ENCODE peak calls at places on chromosomes 1 and 21, in four cellular contexts. T, C, O and D are unnamed samples.

GRCh38 chr1:189859385-189859977 is 618.2 kb downstream of the BRINP3 start:
- DNase-seq in C (peak; percentile 30), T (no peak), O (peak; percentile 81), D (peak; percentile 32)

GRCh38 chr1:31705080-31705866 is 1.5 kb upstream of the COL16A1 start:
- DNase-seq in C (peak; percentile 78), T (peak; percentile 66), O (peak; percentile 88), D (peak; percentile 80)

GRCh38 chr1:172399369-172400072 is 21.0 kb upstream of the C1orf105 start:
- DNase-seq in C (peak; percentile 94), O (peak; percentile 48), T (peak; percentile 67), D (peak; percentile 25)

GRCh38 chr1:17016317-17016661 is 4.6 kb upstream of the ATP13A2 start:
- DNase-seq in C (peak; percentile 58), T (peak; percentile 55), O (no peak), D (no peak)

GRCh38 chr1:22121421-22121911 is 21.4 kb downstream of the WNT4 start:
- DNase-seq in T (no peak), O (peak; percentile 92), C (peak; percentile 92), D (no peak)

GRCh38 chr1:12047120-12047876 is 15.8 kb upstream of the TNFRSF8 start:
- DNase-seq in C (peak; percentile 47), T (no peak), O (no peak), D (peak; percentile 78)

GRCh38 chr1:47688161-47688560 is 250.3 kb downstream of the FOXD2 start:
- DNase-seq in O (peak; percentile 56), T (no peak), C (no peak), D (no peak)

GRCh38 chr1:155912056-155912536 is 947 bp upstream of the RIT1 start:
- DNase-seq in C (no peak), T (peak; percentile 37), O (peak; percentile 67), D (no peak)

GRCh38 chr1:155073377-155074272 is 5.0 kb upstream of the EFNA3 start:
- DNase-seq in O (no peak), T (no peak), C (no peak), D (no peak)

GRCh38 chr1:69913967-69914366 is 291.4 kb downstream of the LRRC40 start:
- DNase-seq in T (no peak), C (peak; percentile 79), O (no peak), D (no peak)

GRCh38 chr21:37045139-37045538 is 27.7 kb downstream of the PIGP start:
- DNase-seq in O (no peak), C (no peak), T (no peak), D (no peak)

GRCh38 chr1:156618853-156619581 is at the start of gene HAPLN2:
- DNase-seq in C (peak; percentile 30), O (peak; percentile 90), T (peak; percentile 57), D (no peak)

GRCh38 chr1:98422821-98423220 is 238.7 kb upstream of the SNX7 start:
- DNase-seq in O (no peak), C (peak; percentile 50), T (no peak), D (no peak)

GRCh38 chr1:32651461-32652073 is 559 bp downstream of the RBBP4 start:
- DNase-seq in O (no peak), C (no peak), T (no peak), D (no peak)

GRCh38 chr1:220067246-220068204 is 21.2 kb upstream of the EPRS1 start:
- DNase-seq in T (peak; percentile 33), C (peak; percentile 31), O (no peak), D (no peak)

GRCh38 chr1:230022666-230023380 is 44.2 kb upstream of the GALNT2 start:
- DNase-seq in O (peak; percentile 26), T (no peak), C (no peak), D (no peak)

GRCh38 chr1:219236933-219237610 is 63.4 kb downstream of the LYPLAL1 start:
- DNase-seq in T (no peak), O (no peak), C (no peak), D (no peak)

GRCh38 chr1:153490272-153491051 is 30.0 kb upstream of the S100A7 start:
- DNase-seq in O (no peak), T (peak; percentile 99), C (peak; percentile 88), D (no peak)

GRCh38 chr1:161192476-161193465 is 6.1 kb downstream of the ADAMTS4 start:
- DNase-seq in C (peak; percentile 86), T (peak; percentile 88), O (peak; percentile 87), D (peak; percentile 80)

GRCh38 chr1:82614090-82614489 is 813.4 kb downstream of the ADGRL2 start:
- DNase-seq in O (no peak), C (no peak), T (no peak), D (no peak)

GRCh38 chr1:194289569-194290266 is 1103.3 kb upstream of the B3GALT2 start:
- DNase-seq in T (no peak), C (no peak), O (no peak), D (peak; percentile 11)

GRCh38 chr1:234342749-234343148 is 30.5 kb upstream of the COA6 start:
- DNase-seq in C (no peak), O (no peak), T (no peak), D (no peak)

GRCh38 chr1:110003747-110004428 is 19.3 kb downstream of the AHCYL1 start:
- DNase-seq in O (peak; percentile 87), T (peak; percentile 99), C (peak; percentile 99), D (peak; percentile 53)

GRCh38 chr1:155729031-155729898 is 40.4 kb downstream of the DAP3 start:
- DNase-seq in T (peak; percentile 80), O (peak; percentile 90), C (peak; percentile 87), D (peak; percentile 19)

GRCh38 chr21:27550258-27550657 is 583.4 kb upstream of the ADAMTS5 start:
- DNase-seq in O (no peak), C (no peak), T (no peak), D (no peak)

GRCh38 chr21:15054089-15054488 is 10.7 kb downstream of the NRIP1 start:
- DNase-seq in O (no peak), C (no peak), T (no peak), D (no peak)

GRCh38 chr21:39452965-39453332 is 1.2 kb downstream of the SH3BGR start:
- DNase-seq in T (no peak), O (no peak), C (no peak), D (no peak)

GRCh38 chr21:43717967-43718871 is 710 bp upstream of the PDXK start:
- DNase-seq in O (no peak), T (no peak), C (no peak), D (no peak)

GRCh38 chr1:38500352-38500751 is 359.2 kb downstream of the RRAGC start:
- DNase-seq in C (peak; percentile 31), O (peak; percentile 47), T (peak; percentile 9), D (no peak)

GRCh38 chr1:168225476-168226190 is at the start of gene SFT2D2:
- DNase-seq in C (peak; percentile 74), O (peak; percentile 89), T (peak; percentile 86), D (peak; percentile 94)

GRCh38 chr21:45803613-45804340 is 160.3 kb downstream of the PCBP3 start:
- DNase-seq in O (no peak), C (no peak), T (no peak), D (no peak)

GRCh38 chr1:55893155-55893554 is 678.0 kb upstream of the USP24 start:
- DNase-seq in C (peak; percentile 86), O (no peak), T (peak; percentile 68), D (peak; percentile 15)

GRCh38 chr1:1605034-1605591 is 5.2 kb upstream of the FNDC10 start:
- DNase-seq in C (no peak), O (peak; percentile 49), T (no peak), D (no peak)

GRCh38 chr21:32994305-32994704 is 31.4 kb upstream of the OLIG2 start:
- DNase-seq in T (peak; percentile 40), O (no peak), C (peak; percentile 52), D (no peak)

GRCh38 chr1:78437393-78437792 is 53.4 kb upstream of the PTGFR start:
- DNase-seq in C (peak; percentile 74), T (no peak), O (no peak), D (no peak)
- TF ChIP-seq CTCF in C (peak; percentile 51), T (no peak), O (no peak), D (no peak)

GRCh38 chr1:29453502-29454240 is 217.3 kb downstream of the PTPRU start:
- DNase-seq in C (peak; percentile 76), O (peak; percentile 85), T (peak; percentile 70), D (peak; percentile 52)
- TF ChIP-seq CTCF in C (peak; percentile 51), O (peak; percentile 70), T (peak; percentile 33), D (no peak)

GRCh38 chr1:25530348-25531081 is 12.9 kb upstream of the LDLRAP1 start:
- DNase-seq in T (no peak), C (no peak), O (no peak), D (no peak)

GRCh38 chr1:25534389-25534788 is 9.0 kb upstream of the LDLRAP1 start:
- DNase-seq in O (no peak), T (no peak), C (no peak), D (no peak)

GRCh38 chr1:25531082-25531461 is 12.3 kb upstream of the LDLRAP1 start:
- DNase-seq in T (no peak), C (no peak), O (no peak), D (no peak)

GRCh38 chr1:25536124-25536523 is 7.3 kb upstream of the LDLRAP1 start:
- DNase-seq in O (no peak), T (no peak), C (no peak), D (no peak)

DNA sequence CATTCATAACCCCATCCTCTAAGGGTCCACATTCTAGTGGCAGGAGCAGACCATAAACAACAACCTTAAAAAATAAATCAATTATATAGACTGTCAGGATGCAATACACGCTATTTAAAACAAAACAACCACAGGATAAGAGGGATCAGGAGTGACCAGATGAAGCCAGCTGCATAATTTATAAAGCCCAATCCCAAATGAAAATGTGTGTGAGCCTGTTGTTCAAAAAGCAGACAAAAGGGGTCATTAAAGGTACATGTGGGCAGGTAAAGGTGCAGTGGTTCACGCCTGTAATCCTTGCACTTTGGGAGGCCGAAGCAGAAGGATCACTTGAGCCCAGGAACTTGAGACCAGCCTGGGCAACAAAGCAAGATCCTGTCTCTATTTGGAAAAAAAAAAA is 10.4 kb upstream of the LDLRAP1 start:
- DNase-seq in T (no peak), C (no peak), O (no peak), D (no peak)
- TF ChIP-seq CTCF in T (no peak), C (no peak), O (no peak), D (peak; percentile 5)

GRCh38 chr1:245656189-245656717 is 501.5 kb downstream of the KIF26B start:
- DNase-seq in C (no peak), T (no peak), O (peak; percentile 32), D (no peak)

GRCh38 chr1:245654460-245655050 is 499.8 kb downstream of the KIF26B start:
- DNase-seq in C (no peak), T (no peak), O (peak; percentile 91), D (no peak)

GRCh38 chr1:245650441-245650840 is 495.7 kb downstream of the KIF26B start:
- DNase-seq in C (no peak), O (peak; percentile 16), T (no peak), D (no peak)

GRCh38 chr1:245648749-245649517 is 494.1 kb downstream of the KIF26B start:
- DNase-seq in C (no peak), T (no peak), O (peak; percentile 88), D (no peak)

DNA sequence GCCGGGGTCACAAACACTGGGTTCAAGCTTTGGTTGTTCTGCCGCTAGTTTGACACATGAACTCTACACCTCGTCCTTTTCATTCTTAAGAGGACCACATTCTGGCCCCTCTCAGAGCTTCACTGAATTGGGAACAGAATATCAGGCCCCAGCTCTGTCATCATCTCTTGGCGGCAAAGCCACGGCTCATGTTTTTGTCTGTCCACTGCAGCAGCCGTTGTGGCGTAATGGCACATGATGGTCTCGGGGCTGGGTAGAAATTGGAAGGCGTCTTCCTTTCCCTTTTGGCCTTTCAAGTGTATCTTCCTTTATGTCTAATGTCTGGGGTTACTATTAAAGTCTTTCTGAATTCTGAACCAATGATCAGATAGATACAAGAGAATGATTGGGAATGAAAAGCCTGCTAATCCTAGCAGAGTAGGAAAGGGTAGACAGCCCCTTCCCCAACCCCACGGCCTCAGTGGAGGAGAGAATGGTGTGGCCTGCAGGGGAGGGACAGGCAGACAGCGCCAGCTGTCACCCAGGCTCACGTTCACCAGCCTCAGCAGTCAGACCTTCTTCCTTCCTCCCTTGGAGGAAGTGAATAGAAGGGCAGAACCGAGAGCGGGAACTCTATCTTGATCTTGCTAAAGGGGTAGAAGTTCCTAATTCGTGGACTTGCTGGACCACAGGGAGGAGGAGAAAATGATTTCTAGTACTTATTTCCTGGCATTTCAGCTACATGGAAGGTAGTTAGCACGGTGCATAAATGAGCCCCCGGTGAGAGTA is 498.1 kb downstream of the KIF26B start:
- DNase-seq in T (no peak), C (no peak), O (peak; percentile 23), D (no peak)
- TF ChIP-seq CTCF in T (no peak), C (no peak), O (no peak), D (no peak)